ENCODE peak calls at places on chromosomes 16 and 17, in six cellular contexts. I, N, Z, L, K and W are unnamed samples.

GRCh38 chr16:85600078-85600477 is 13.0 kb upstream of the GSE1 start:
- DNase-seq in I (no peak), N (no peak), Z (no peak), L (no peak), K (no peak), W (no peak)

GRCh38 chr16:87150359-87151280 is 166.6 kb downstream of the C16orf95 start:
- DNase-seq in I (no peak), N (no peak), Z (no peak), L (no peak), K (no peak), W (no peak)

GRCh38 chr16:85171809-85172464 is 59.7 kb upstream of the CIBAR2 start:
- DNase-seq in I (no peak), N (no peak), Z (no peak), L (no peak), K (no peak), W (no peak)

GRCh38 chr17:50963139-50963538 is 97.0 kb upstream of the TOB1 start:
- DNase-seq in I (no peak), N (no peak), Z (no peak), L (no peak), K (no peak), W (no peak)

GRCh38 chr16:30786936-30787612 is at the start of gene ZNF629:
- DNase-seq in I (peak), N (peak), Z (peak), L (peak), K (peak), W (peak)

GRCh38 chr16:23359092-23359760 is 57.1 kb downstream of the SCNN1B start:
- DNase-seq in I (peak), N (no peak), Z (no peak), L (no peak), K (no peak), W (no peak)

GRCh38 chr16:56451753-56452689 is 667 bp downstream of the OGFOD1 start:
- DNase-seq in I (peak), N (no peak), Z (no peak), L (peak), K (peak), W (peak)

GRCh38 chr17:2111691-2112090 is 56.8 kb downstream of the HIC1 start:
- DNase-seq in I (peak), N (no peak), Z (no peak), L (no peak), K (no peak), W (peak)

GRCh38 chr17:50605434-50605833 is 29.2 kb upstream of the ABCC3 start:
- DNase-seq in I (no peak), N (no peak), Z (no peak), L (no peak), K (no peak), W (no peak)

GRCh38 chr17:60170835-60171752 is 21.3 kb downstream of the CA4 start:
- DNase-seq in I (peak), N (no peak), Z (no peak), L (peak), K (no peak), W (no peak)

GRCh38 chr17:79402275-79402674 is 208.6 kb downstream of the RBFOX3 start:
- DNase-seq in I (no peak), N (no peak), Z (no peak), L (no peak), K (no peak), W (no peak)
- H3K27ac ChIP-seq in I (no peak), N (no peak), Z (no peak), L (no peak), K (no peak), W (no peak)

GRCh38 chr17:81635973-81636504 is 873 bp downstream of the NPLOC4 start:
- DNase-seq in I (peak), N (no peak), Z (no peak), L (no peak), K (no peak), W (no peak)
- H2AK5ac ChIP-seq in I (peak), N (no peak), Z (peak), L (no peak), K (no peak), W (no peak)

DNA sequence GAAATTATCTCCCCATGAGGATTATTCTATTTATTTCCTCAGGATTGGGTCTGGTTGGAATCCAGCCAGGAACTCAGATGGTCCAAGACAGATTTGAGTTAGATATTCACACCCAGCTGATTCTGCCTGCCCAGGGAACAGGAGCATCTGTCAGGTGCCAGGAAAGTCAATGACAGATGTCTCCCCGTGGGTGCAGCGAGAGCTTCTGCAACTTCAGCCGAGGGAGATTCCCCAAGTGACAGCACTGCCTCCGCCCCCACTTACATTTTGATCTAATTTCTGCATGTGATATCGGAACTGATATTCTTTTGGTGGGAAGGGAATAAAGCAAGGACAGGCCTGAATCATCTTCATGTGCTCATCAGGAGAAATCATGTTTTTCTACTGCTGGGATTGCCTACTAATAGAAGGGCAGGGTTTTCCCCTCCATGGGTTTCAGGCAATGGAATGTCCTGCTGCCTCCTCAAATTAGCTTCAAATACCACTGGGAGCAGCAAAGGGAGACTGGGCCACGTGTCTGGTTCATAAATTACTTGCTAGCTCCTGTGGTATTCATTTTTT is 15.7 kb upstream of the DHX8 start:
- DNase-seq in I (peak), N (no peak), Z (no peak), L (no peak), K (no peak), W (peak)
- H3K27ac ChIP-seq in I (no peak), N (no peak), Z (no peak), L (no peak), K (no peak), W (peak)

GRCh38 chr17:75515523-75516254 is at the start of gene CASKIN2:
- DNase-seq in I (peak), N (peak), Z (peak), L (peak), K (peak), W (peak)
- H2AK5ac ChIP-seq in I (peak), N (no peak), Z (peak), L (no peak), K (no peak), W (no peak)

DNA sequence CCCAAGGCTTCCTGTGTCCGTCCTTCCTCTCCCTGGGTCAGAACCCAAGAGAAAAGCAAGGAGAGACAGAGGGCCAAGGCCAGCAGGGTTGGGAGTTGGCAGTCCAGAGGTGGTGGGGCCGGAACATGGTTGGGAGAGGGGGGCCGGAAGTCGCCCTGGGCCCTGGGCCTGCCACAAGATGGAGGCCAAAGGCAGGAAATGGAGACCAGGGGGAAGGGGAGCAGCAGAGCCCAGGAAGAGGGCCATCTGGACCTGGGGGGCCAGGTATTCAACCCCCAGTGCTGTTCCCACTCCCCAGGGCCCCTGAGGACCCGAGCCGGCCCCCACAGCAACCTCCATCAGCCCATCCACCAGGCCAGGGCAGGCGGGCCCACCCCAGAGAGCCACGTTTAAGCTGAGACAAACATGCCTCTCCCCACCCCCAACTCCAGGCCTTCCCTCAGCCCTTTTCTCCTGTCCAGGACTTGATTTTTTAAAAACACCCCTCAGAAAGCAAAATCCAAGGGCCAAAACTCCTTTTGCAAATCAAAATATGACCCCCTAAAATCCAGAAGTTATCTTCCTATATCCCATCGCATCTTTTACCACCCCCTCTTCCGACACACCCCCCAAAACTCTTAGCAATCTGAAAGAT is 4.4 kb upstream of the BCL6B start:
- DNase-seq in I (no peak), N (no peak), Z (no peak), L (no peak), K (no peak), W (no peak)
- H3K27ac ChIP-seq in I (no peak), N (no peak), Z (no peak), L (no peak), K (no peak), W (no peak)